ENCODE peak calls at places on chromosomes 12 and 14, in five cellular contexts. One of them, this sample, is unnamed.

GRCh38 chr14:23321572-23322547 is 603 bp downstream of the PABPN1 start:
- DNase-seq in left ventricle myocardium inferior: peak
- DNase-seq in NCI-H1092 treated with DMSO at 0.1 percent for 48 hours: peak
- DNase-seq in caudate nucleus: no peak
- DNase-seq in ELR: peak
- DNase-seq in this sample: no peak

GRCh38 chr14:21233457-21234076 is 35.7 kb downstream of the HNRNPC start:
- DNase-seq in NCI-H1092 treated with DMSO at 0.1 percent for 48 hours: no peak
- DNase-seq in ELR: no peak
- DNase-seq in left ventricle myocardium inferior: no peak
- DNase-seq in caudate nucleus: no peak
- DNase-seq in this sample: no peak

GRCh38 chr14:99511421-99512109 is 30.4 kb downstream of the CCNK start:
- DNase-seq in NCI-H1092 treated with DMSO at 0.1 percent for 48 hours: no peak
- DNase-seq in ELR: no peak
- DNase-seq in caudate nucleus: no peak
- DNase-seq in left ventricle myocardium inferior: peak
- DNase-seq in this sample: no peak

GRCh38 chr14:98433436-98433835 is 838.6 kb downstream of the BCL11B start:
- DNase-seq in left ventricle myocardium inferior: no peak
- DNase-seq in ELR: no peak
- DNase-seq in NCI-H1092 treated with DMSO at 0.1 percent for 48 hours: no peak
- DNase-seq in caudate nucleus: no peak
- DNase-seq in this sample: no peak

GRCh38 chr14:96574633-96575191 is 72.5 kb downstream of the PAPOLA start:
- DNase-seq in NCI-H1092 treated with DMSO at 0.1 percent for 48 hours: peak
- DNase-seq in left ventricle myocardium inferior: no peak
- DNase-seq in ELR: peak
- DNase-seq in caudate nucleus: no peak
- DNase-seq in this sample: no peak

GRCh38 chr12:98745578-98746391 is 100.7 kb downstream of the APAF1 start:
- DNase-seq in left ventricle myocardium inferior: no peak
- DNase-seq in NCI-H1092 treated with DMSO at 0.1 percent for 48 hours: no peak
- DNase-seq in caudate nucleus: no peak
- DNase-seq in ELR: no peak
- DNase-seq in this sample: no peak

GRCh38 chr14:53231166-53231565 is 78.0 kb upstream of the DDHD1 start:
- DNase-seq in NCI-H1092 treated with DMSO at 0.1 percent for 48 hours: no peak
- DNase-seq in ELR: no peak
- DNase-seq in caudate nucleus: no peak
- DNase-seq in left ventricle myocardium inferior: no peak
- DNase-seq in this sample: no peak

GRCh38 chr14:54175298-54175942 is 218.8 kb upstream of the BMP4 start:
- DNase-seq in NCI-H1092 treated with DMSO at 0.1 percent for 48 hours: peak
- DNase-seq in ELR: peak
- DNase-seq in caudate nucleus: no peak
- DNase-seq in left ventricle myocardium inferior: no peak
- DNase-seq in this sample: no peak

GRCh38 chr14:72880164-72880563 is 13.7 kb downstream of the DPF3 start:
- DNase-seq in left ventricle myocardium inferior: no peak
- DNase-seq in ELR: no peak
- DNase-seq in NCI-H1092 treated with DMSO at 0.1 percent for 48 hours: no peak
- DNase-seq in caudate nucleus: no peak
- DNase-seq in this sample: no peak

GRCh38 chr12:66964629-66965028 is 285.8 kb upstream of the GRIP1 start:
- DNase-seq in NCI-H1092 treated with DMSO at 0.1 percent for 48 hours: no peak
- DNase-seq in caudate nucleus: no peak
- DNase-seq in ELR: no peak
- DNase-seq in left ventricle myocardium inferior: no peak
- DNase-seq in this sample: no peak

GRCh38 chr12:99026332-99027116 is 381.4 kb downstream of the APAF1 start:
- DNase-seq in NCI-H1092 treated with DMSO at 0.1 percent for 48 hours: no peak
- DNase-seq in ELR: no peak
- DNase-seq in left ventricle myocardium inferior: no peak
- DNase-seq in caudate nucleus: no peak
- DNase-seq in this sample: no peak

GRCh38 chr14:40944521-40944920 is 662.2 kb upstream of the LRFN5 start:
- DNase-seq in ELR: no peak
- DNase-seq in NCI-H1092 treated with DMSO at 0.1 percent for 48 hours: no peak
- DNase-seq in caudate nucleus: no peak
- DNase-seq in left ventricle myocardium inferior: no peak
- DNase-seq in this sample: no peak

GRCh38 chr14:23704890-23705289 is 68.7 kb downstream of the DHRS2 start:
- DNase-seq in ELR: peak
- DNase-seq in caudate nucleus: no peak
- DNase-seq in NCI-H1092 treated with DMSO at 0.1 percent for 48 hours: no peak
- DNase-seq in left ventricle myocardium inferior: no peak
- DNase-seq in this sample: no peak

GRCh38 chr12:14777271-14777670 is 26.0 kb downstream of the WBP11 start:
- DNase-seq in caudate nucleus: no peak
- DNase-seq in ELR: peak
- DNase-seq in left ventricle myocardium inferior: no peak
- DNase-seq in NCI-H1092 treated with DMSO at 0.1 percent for 48 hours: no peak
- DNase-seq in this sample: no peak

This sample was measured in posterior cingulate gyrus.